ENCODE peak calls at places on chromosomes 3 and 15, in five cellular contexts. R, C, V, Y and A are unnamed samples.

GRCh38 chr3:30428251-30428650 is 178.2 kb upstream of the TGFBR2 start:
- DNase-seq in R (no peak), C (no peak), V (no peak), Y (peak; percentile 48), A (no peak)

GRCh38 chr3:117856354-117856753 is 1146.8 kb downstream of the TUSC7 start:
- DNase-seq in R (no peak), C (no peak), V (no peak), Y (no peak), A (no peak)

GRCh38 chr15:31341036-31341435 is 14.4 kb downstream of the KLF13 start:
- DNase-seq in R (no peak), C (no peak), V (no peak), Y (no peak), A (no peak)

GRCh38 chr3:197466586-197467399 is 89.0 kb downstream of the BDH1 start:
- DNase-seq in R (no peak), C (peak; percentile 85), V (peak; percentile 76), Y (peak; percentile 59), A (peak; percentile 78)

GRCh38 chr3:156643729-156644389 is 30.5 kb upstream of the TIPARP start:
- DNase-seq in R (no peak), C (no peak), V (peak; percentile 80), Y (peak; percentile 60), A (no peak)

GRCh38 chr3:87311309-87311708 is 34.9 kb upstream of the POU1F1 start:
- DNase-seq in R (no peak), C (peak; percentile 19), V (no peak), Y (no peak), A (no peak)

GRCh38 chr15:31362886-31363285 is 36.3 kb downstream of the KLF13 start:
- DNase-seq in R (no peak), C (no peak), V (no peak), Y (no peak), A (no peak)

GRCh38 chr15:94991718-94992117 is 760.4 kb downstream of the MCTP2 start:
- DNase-seq in R (no peak), C (no peak), V (no peak), Y (no peak), A (no peak)

GRCh38 chr3:156626104-156626503 is 48.3 kb upstream of the TIPARP start:
- DNase-seq in R (no peak), C (no peak), V (no peak), Y (no peak), A (no peak)

GRCh38 chr15:39287322-39288195 is 293.3 kb upstream of the THBS1 start:
- DNase-seq in R (no peak), C (no peak), V (peak; percentile 5), Y (peak; percentile 34), A (no peak)

GRCh38 chr3:52095990-52096775 is 39.8 kb upstream of the DUSP7 start:
- DNase-seq in R (no peak), C (no peak), V (no peak), Y (no peak), A (no peak)

GRCh38 chr3:46214751-46215352 is 6.7 kb upstream of the CCR1 start:
- DNase-seq in R (no peak), C (no peak), V (no peak), Y (no peak), A (no peak)

GRCh38 chr3:108022316-108023150 is 68.3 kb downstream of the CD47 start:
- DNase-seq in R (no peak), C (no peak), V (no peak), Y (no peak), A (no peak)

GRCh38 chr3:40725026-40725425 is 200.3 kb downstream of the ZNF621 start:
- DNase-seq in R (no peak), C (no peak), V (no peak), Y (no peak), A (no peak)

GRCh38 chr3:46707601-46708011 is 6.4 kb downstream of the TMIE start:
- DNase-seq in R (no peak), C (no peak), V (no peak), Y (no peak), A (no peak)

GRCh38 chr3:166186003-166186402 is 348.8 kb upstream of the BCHE start:
- DNase-seq in R (no peak), C (no peak), V (no peak), Y (no peak), A (no peak)

GRCh38 chr3:177336841-177337430 is 139.7 kb upstream of the TBL1XR1 start:
- DNase-seq in R (no peak), C (peak; percentile 25), V (no peak), Y (peak; percentile 24), A (no peak)

GRCh38 chr15:37046876-37047614 is 53.3 kb downstream of the MEIS2 start:
- DNase-seq in R (no peak), C (peak; percentile 65), V (no peak), Y (peak; percentile 29), A (peak; percentile 19)

GRCh38 chr15:99438691-99439523 is 126.9 kb upstream of the MEF2A start:
- DNase-seq in R (no peak), C (peak; percentile 60), V (no peak), Y (no peak), A (no peak)

GRCh38 chr3:126056681-126057546 is 27.0 kb downstream of the SLC41A3 start:
- DNase-seq in R (no peak), C (peak; percentile 8), V (no peak), Y (no peak), A (no peak)

GRCh38 chr3:17032407-17033034 is 147.8 kb downstream of the PLCL2 start:
- DNase-seq in R (peak; percentile 30), C (peak; percentile 73), V (peak; percentile 16), Y (peak; percentile 35), A (no peak)

GRCh38 chr15:92951800-92952199 is 51.7 kb downstream of the CHD2 start:
- DNase-seq in R (no peak), C (no peak), V (no peak), Y (no peak), A (no peak)

GRCh38 chr15:42024303-42024702 is 3.5 kb upstream of the PLA2G4E start:
- DNase-seq in R (no peak), C (no peak), V (no peak), Y (no peak), A (no peak)

GRCh38 chr3:32413845-32414526 is 22.3 kb downstream of the CMTM7 start:
- DNase-seq in R (no peak), C (no peak), V (no peak), Y (no peak), A (no peak)

GRCh38 chr3:147411777-147412176 is 2.6 kb downstream of the ZIC1 start:
- DNase-seq in R (no peak), C (no peak), V (no peak), Y (no peak), A (no peak)
- H3K4me3 ChIP-seq in R (no peak overlapping the region), C (no peak overlapping the region), V (no peak overlapping the region), Y (peak overlapping the region; percentile 72), A (peak overlapping the region; percentile 60)

GRCh38 chr15:59925123-59925522 is 79.0 kb upstream of the FOXB1 start:
- DNase-seq in R (no peak), C (no peak), V (no peak), Y (no peak), A (no peak)
- H3K27me3 ChIP-seq in R (peaks cover 9% of the 10 kb centered on the region), C (peaks cover 50% of the 10 kb centered on the region), V (peaks cover 50% of the 10 kb centered on the region), Y (no peaks in the 10 kb centered on the region), A (no peaks in the 10 kb centered on the region)

DNA sequence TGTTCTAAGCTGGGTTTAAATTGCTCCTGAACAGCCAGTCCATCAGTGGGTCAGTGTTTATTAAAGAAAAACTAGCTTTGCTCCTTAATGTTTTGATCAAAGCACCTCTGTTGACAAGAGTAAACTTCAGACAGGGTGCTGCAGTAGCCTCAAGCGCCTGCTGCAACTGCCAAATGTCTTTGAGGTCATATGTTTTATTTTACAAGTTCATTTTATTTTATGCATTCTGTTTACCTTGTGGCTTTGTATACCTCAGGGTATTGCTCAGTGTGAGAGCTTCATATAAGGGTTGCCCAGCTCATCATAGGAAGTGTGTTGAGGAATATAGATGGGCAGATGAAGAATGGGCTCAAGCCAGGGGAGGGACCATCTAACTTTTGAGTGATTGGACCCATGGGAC is 8.5 kb downstream of the MYZAP start:
- DNase-seq in R (no peak), C (no peak), V (no peak), Y (no peak), A (no peak)
- H3K4me3 ChIP-seq in R (no peak overlapping the region), C (no peak overlapping the region), V (no peak overlapping the region), Y (no peak overlapping the region), A (no peak overlapping the region)

DNA sequence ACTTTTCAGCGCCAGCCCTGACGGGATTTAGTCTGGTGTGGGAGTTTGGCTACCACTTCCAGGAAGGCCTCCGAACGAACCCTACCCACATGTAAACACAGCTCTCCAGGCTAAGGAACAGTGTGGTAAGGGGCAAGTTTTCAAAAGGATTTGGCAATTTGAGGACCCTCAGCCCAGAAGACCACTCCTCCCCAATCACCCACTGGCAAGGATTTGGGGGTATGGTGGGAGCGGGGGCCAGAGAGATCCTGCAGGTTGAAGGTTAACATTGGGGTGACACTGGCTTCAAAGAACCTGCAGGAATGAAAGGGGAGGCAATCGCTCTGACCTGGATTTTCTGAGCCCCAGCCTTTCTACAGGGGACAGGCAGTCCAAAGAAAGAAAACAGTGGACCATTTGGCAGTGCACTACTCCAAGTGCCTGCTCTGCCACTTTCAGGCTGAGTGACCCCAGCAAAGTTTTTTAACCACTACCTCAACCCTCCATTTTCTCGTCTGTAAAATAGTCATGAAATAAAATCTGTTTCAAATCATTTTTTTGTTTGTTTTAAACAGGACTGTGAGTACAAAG is 34.5 kb downstream of the ZIC4 start:
- DNase-seq in R (no peak), C (no peak), V (no peak), Y (no peak), A (no peak)
- H3K27me3 ChIP-seq in R (peaks cover 100% of the 10 kb centered on the region), C (peaks cover 98% of the 10 kb centered on the region), V (peaks cover 100% of the 10 kb centered on the region), Y (peaks cover 6% of the 10 kb centered on the region), A (peaks cover 58% of the 10 kb centered on the region)

DNA sequence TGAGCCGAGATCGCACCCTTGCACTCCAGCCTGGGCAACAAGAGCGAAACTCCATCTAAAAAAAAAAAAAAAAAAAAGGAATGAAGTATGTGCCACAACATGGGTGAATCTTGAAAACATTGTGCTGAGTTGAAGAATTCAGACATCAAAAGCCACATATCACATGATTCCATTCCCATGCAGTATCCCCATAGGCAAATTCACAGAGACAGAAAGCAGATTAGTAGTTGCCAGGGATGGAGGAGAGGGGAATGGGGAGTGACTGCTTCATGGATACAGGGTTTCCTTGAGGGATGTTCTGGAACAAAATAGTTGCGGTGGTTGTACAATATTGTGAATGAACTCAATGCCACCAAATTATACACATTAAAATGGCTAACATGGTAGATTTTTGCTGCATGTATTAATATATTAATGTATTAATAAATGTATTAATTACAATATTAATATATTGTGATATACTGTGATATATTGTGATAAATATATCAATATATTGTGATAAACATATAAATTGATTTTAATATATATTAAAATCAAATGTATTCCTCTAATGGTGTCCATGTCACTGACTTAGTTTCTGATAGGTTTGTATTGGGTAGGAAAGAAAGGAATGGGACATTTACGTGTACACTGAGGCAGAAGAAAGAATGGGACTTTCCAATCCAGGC is 34.9 kb downstream of the SMAD3 start:
- DNase-seq in R (no peak), C (no peak), V (no peak), Y (no peak), A (no peak)
- H3K4me3 ChIP-seq in R (no peak overlapping the region), C (no peak overlapping the region), V (no peak overlapping the region), Y (no peak overlapping the region), A (no peak overlapping the region)

DNA sequence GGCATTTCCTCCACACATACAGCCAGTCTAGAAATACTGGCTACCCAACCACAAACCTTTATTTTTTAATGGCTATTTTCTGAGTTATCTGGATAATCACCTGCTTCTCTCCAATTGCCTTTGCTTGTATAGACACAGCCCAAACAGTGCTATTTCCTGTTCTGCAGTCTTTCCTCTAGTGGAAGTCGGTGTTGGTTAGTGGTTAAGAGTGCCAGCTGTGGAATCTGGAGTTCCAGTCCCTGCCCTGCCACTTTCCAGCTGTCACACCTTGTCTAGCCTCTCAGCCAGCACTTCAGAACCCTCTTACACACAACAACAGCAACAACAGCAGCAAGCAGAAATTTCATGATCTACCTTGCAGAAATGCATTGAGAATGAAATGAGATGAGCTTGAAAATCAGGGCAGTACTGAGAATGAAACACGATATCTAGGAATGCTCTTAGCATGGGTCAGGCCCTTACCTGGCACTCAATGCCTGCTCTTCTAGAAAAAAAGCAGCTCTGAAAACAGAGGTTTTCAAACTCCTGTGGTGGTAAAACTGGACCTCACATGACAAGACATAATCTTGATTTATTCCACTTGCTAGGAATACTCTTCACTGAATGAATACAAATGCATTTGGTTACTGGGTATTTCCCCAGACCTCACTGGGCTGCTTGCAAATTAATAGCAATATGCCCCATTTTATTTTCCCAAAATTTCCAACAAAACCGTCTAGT is 3.2 kb upstream of the WNT5A start:
- DNase-seq in R (no peak), C (no peak), V (no peak), Y (no peak), A (no peak)
- H3K27me3 ChIP-seq in R (peaks cover 52% of the 10 kb centered on the region), C (peaks cover 11% of the 10 kb centered on the region), V (no peaks in the 10 kb centered on the region), Y (no peaks in the 10 kb centered on the region), A (no peaks in the 10 kb centered on the region)